ENCODE peak calls at places on chromosomes 3 and 15, in six cellular contexts. D is uterus, K is lower lobe of right lung, O is NB4, C is fibroblast of lung, I is testis. R is an unnamed sample.

GRCh38 chr15:67882487-67883227 is 42.8 kb upstream of the RNU6-1 start:
- DNase-seq in C (no peak), D (no peak), K (no peak), O (peak; percentile 93), I (peak; percentile 69), R (no peak)

GRCh38 chr3:72343078-72343477 is 505.2 kb downstream of the SHQ1 start:
- DNase-seq in C (peak; percentile 77), I (no peak), O (peak; percentile 28), D (no peak), K (no peak), R (peak; percentile 11)

GRCh38 chr3:177035678-177036077 is 161.6 kb downstream of the TBL1XR1 start:
- DNase-seq in O (no peak), I (no peak), C (no peak), D (no peak), K (no peak), R (no peak)

GRCh38 chr3:10548997-10549396 is 43.6 kb upstream of the ATP2B2 start:
- DNase-seq in I (no peak), K (no peak), O (peak; percentile 30), C (peak; percentile 12), D (no peak), R (no peak)

GRCh38 chr3:156795890-156796451 is 30.2 kb upstream of the LEKR1 start:
- DNase-seq in K (no peak), C (peak; percentile 20), O (no peak), D (no peak), I (no peak), R (no peak)

GRCh38 chr3:128473737-128474136 is 7.0 kb upstream of the DNAJB8 start:
- DNase-seq in K (no peak), C (no peak), O (no peak), I (no peak), D (no peak), R (no peak)

GRCh38 chr3:114584734-114585371 is 291.0 kb downstream of the TIGIT start:
- DNase-seq in K (no peak), D (peak; percentile 20), O (no peak), C (no peak), I (peak; percentile 59), R (no peak)

GRCh38 chr3:194782767-194783404 is 97.2 kb downstream of the FAM43A start:
- DNase-seq in C (peak; percentile 75), I (no peak), K (peak; percentile 58), O (no peak), D (no peak), R (peak; percentile 53)

GRCh38 chr3:181921220-181921619 is 209.5 kb downstream of the SOX2 start:
- DNase-seq in O (no peak), K (no peak), D (no peak), C (no peak), I (no peak), R (no peak)

GRCh38 chr15:66783327-66784124 is 81.5 kb downstream of the SMAD6 start:
- DNase-seq in I (no peak), O (no peak), K (no peak), D (no peak), C (peak; percentile 48), R (no peak)

GRCh38 chr15:90887037-90887481 is 2.8 kb downstream of the FES start:
- DNase-seq in C (no peak), K (no peak), D (no peak), I (no peak), O (no peak), R (no peak)

GRCh38 chr3:183502237-183502636 is 53.3 kb downstream of the KLHL6 start:
- DNase-seq in K (no peak), D (no peak), O (no peak), C (no peak), I (no peak), R (no peak)

GRCh38 chr3:40713306-40713705 is 188.5 kb downstream of the ZNF621 start:
- DNase-seq in C (no peak), I (no peak), K (no peak), O (no peak), D (no peak), R (no peak)

GRCh38 chr3:14244521-14244920 is 65.9 kb downstream of the LSM3 start:
- DNase-seq in O (no peak), K (no peak), C (no peak), D (no peak), I (no peak), R (no peak)

GRCh38 chr15:29393443-29393842 is 123.8 kb upstream of the NSMCE3 start:
- DNase-seq in O (no peak), K (no peak), I (no peak), C (no peak), D (no peak), R (no peak)

GRCh38 chr3:197478746-197479668 is 76.8 kb downstream of the BDH1 start:
- DNase-seq in C (peak; percentile 72), K (no peak), I (peak; percentile 30), D (no peak), O (peak; percentile 15), R (no peak)

GRCh38 chr15:82828064-82828463 is 18.6 kb downstream of the WHAMM start:
- DNase-seq in O (no peak), D (no peak), C (no peak), K (no peak), I (no peak), R (no peak)

GRCh38 chr15:58077427-58077826 is 11.9 kb upstream of the ALDH1A2 start:
- DNase-seq in C (no peak), I (no peak), K (no peak), O (no peak), D (no peak), R (no peak)
- TF ChIP-seq CTCF in C (peak; percentile 15), I (no peak), K (no peak), O (no peak), D (no peak), R (no peak)

GRCh38 chr3:168044049-168044448 is 51.7 kb downstream of the GOLIM4 start:
- DNase-seq in C (no peak), O (no peak), K (no peak), D (no peak), I (no peak), R (no peak)
- H3K4me3 ChIP-seq in C (no peak overlapping the region), O (no peak overlapping the region), K (no peak overlapping the region), D (no peak overlapping the region), I (no peak overlapping the region), R (no peak overlapping the region)

GRCh38 chr3:166685246-166685645 is 694.9 kb downstream of the ZBBX start:
- DNase-seq in O (no peak), K (no peak), I (no peak), C (no peak), D (no peak), R (no peak)
- TF ChIP-seq CTCF in O (no peak), K (no peak), I (no peak), C (no peak), D (no peak), R (no peak)

GRCh38 chr3:71062037-71062919 is 521.2 kb downstream of the FOXP1 start:
- DNase-seq in K (no peak), C (peak; percentile 58), I (no peak), D (no peak), O (no peak), R (no peak)
- H3K4me3 ChIP-seq in K (peak overlapping the region; percentile 65), C (peak overlapping the region; percentile 93), I (no peak overlapping the region), D (peak overlapping the region; percentile 68), O (no peak overlapping the region), R (peak overlapping the region; percentile 72)

DNA sequence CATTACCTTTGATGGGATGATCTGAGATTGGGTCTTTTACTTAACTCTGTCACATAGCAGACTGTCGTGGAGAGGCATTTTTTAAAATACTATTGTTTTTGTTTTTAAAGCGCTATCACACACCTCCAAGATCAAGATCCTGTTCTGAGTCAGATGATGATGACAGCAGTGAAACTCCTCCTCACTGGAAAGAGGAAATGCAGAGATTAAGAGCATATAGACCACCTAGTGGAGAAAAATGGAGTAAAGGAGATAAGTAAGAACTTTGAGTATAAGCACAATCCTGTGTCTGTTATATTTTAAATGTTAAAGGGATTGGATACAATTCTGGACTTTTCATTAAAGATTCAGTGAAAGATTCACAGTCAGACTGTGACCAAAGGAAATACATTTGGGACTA is 18.4 kb upstream of the ZBTB47 start:
- DNase-seq in K (no peak), C (peak; percentile 27), I (no peak), D (no peak), O (peak; percentile 45), R (no peak)
- TF ChIP-seq CTCF in K (no peak), C (no peak), I (no peak), D (no peak), O (peak; percentile 2), R (no peak)

DNA sequence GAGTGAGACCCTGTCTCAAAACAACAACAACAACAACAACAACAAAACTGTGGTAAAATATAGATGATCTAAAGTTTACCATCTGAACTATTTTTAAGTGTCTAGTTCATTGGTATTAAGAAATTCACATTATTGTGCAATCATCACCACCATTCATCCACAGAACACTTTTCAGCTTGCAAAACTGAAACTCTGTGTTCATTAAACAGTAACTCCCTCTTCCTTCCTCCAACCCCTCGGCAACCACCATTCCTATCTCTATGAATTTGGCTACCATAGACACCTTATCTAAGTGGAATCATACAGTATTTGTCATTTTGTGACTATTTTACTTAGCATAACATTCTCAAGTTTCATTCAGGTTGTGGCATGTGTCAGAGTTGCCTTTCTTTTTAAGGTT is 20.7 kb downstream of the KAT2B start:
- DNase-seq in O (peak; percentile 82), D (no peak), I (no peak), C (peak; percentile 46), K (no peak), R (no peak)
- H3K4me3 ChIP-seq in O (peak overlapping the region; percentile 21), D (no peak overlapping the region), I (no peak overlapping the region), C (no peak overlapping the region), K (peak overlapping the region; percentile 31), R (no peak overlapping the region)

GRCh38 chr15:46080018-46080417 is 445.2 kb downstream of the SQOR start:
- DNase-seq in C (no peak), I (peak; percentile 21), K (no peak), D (no peak), O (no peak), R (no peak)

DNA sequence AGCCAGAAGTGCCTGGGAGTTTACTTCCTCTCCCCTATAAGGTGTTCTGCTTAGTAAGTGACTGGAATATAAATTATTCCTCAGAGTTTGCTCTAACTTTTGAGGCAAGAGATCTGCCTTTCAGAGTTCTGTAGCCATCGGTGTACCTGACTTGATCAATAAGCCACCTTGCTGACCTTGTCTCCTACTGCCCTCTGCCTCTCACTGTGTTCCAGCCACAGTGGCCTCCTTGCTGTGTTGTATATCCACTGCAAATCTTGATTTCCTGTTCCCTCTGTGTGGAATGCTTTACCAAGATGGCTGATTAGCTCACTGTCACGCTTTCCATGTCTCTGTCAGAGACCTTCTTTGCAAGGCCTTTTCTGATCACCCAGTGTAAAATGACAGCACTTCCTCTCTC is 442.4 kb downstream of the SQOR start:
- DNase-seq in K (no peak), D (no peak), I (no peak), O (no peak), C (no peak), R (no peak)
- TF ChIP-seq CTCF in K (no peak), D (no peak), I (no peak), O (no peak), C (no peak), R (no peak)

R was measured in AG09309.